ENCODE peak calls at places on chromosome 4, in six cellular contexts. One of them, this sample, is unnamed.

GRCh38 chr4:4985844-4986243 is 33.4 kb downstream of the CYTL1 start:
- DNase-seq in left lung: no peak
- DNase-seq in tibial artery: no peak
- DNase-seq in GM12878: no peak
- DNase-seq in lung: no peak
- DNase-seq in fibroblast of pulmonary artery: no peak
- DNase-seq in this sample: no peak

GRCh38 chr4:20044936-20045335 is 206.8 kb upstream of the SLIT2 start:
- DNase-seq in left lung: no peak
- DNase-seq in tibial artery: no peak
- DNase-seq in GM12878: no peak
- DNase-seq in lung: no peak
- DNase-seq in fibroblast of pulmonary artery: no peak
- DNase-seq in this sample: no peak

GRCh38 chr4:10008208-10009005 is 12.9 kb downstream of the SLC2A9 start:
- DNase-seq in left lung: no peak
- DNase-seq in tibial artery: no peak
- DNase-seq in GM12878: no peak
- DNase-seq in lung: no peak
- DNase-seq in fibroblast of pulmonary artery: peak
- DNase-seq in this sample: peak

GRCh38 chr4:7173821-7174220 is 18.5 kb upstream of the SORCS2 start:
- DNase-seq in left lung: peak
- DNase-seq in tibial artery: no peak
- DNase-seq in GM12878: no peak
- DNase-seq in lung: no peak
- DNase-seq in fibroblast of pulmonary artery: no peak
- DNase-seq in this sample: no peak

GRCh38 chr4:112170451-112170993 is 25.3 kb downstream of the FAM241A start:
- DNase-seq in left lung: no peak
- DNase-seq in tibial artery: no peak
- DNase-seq in GM12878: no peak
- DNase-seq in lung: no peak
- DNase-seq in fibroblast of pulmonary artery: peak
- DNase-seq in this sample: no peak

GRCh38 chr4:71607780-71608673 is 175.9 kb downstream of the GC start:
- DNase-seq in left lung: no peak
- DNase-seq in tibial artery: no peak
- DNase-seq in GM12878: no peak
- DNase-seq in lung: no peak
- DNase-seq in fibroblast of pulmonary artery: peak
- DNase-seq in this sample: peak

GRCh38 chr4:15944895-15945294 is 6.4 kb upstream of the FGFBP1 start:
- DNase-seq in left lung: no peak
- DNase-seq in tibial artery: no peak
- DNase-seq in GM12878: no peak
- DNase-seq in lung: no peak
- DNase-seq in fibroblast of pulmonary artery: no peak
- DNase-seq in this sample: no peak

GRCh38 chr4:4358093-4358840 is 28.6 kb upstream of the NSG1 start:
- DNase-seq in left lung: no peak
- DNase-seq in tibial artery: no peak
- DNase-seq in GM12878: no peak
- DNase-seq in lung: no peak
- DNase-seq in fibroblast of pulmonary artery: no peak
- DNase-seq in this sample: no peak

GRCh38 chr4:186942745-186943606 is 219.3 kb upstream of the FAT1 start:
- DNase-seq in left lung: no peak
- DNase-seq in tibial artery: no peak
- DNase-seq in GM12878: no peak
- DNase-seq in lung: no peak
- DNase-seq in fibroblast of pulmonary artery: peak
- DNase-seq in this sample: no peak

GRCh38 chr4:152778656-152779512 is 646 bp downstream of the TIGD4 start:
- DNase-seq in left lung: no peak
- DNase-seq in tibial artery: no peak
- DNase-seq in GM12878: no peak
- DNase-seq in lung: no peak
- DNase-seq in fibroblast of pulmonary artery: peak
- DNase-seq in this sample: no peak

GRCh38 chr4:153512952-153513500 is 46.9 kb downstream of the TMEM131L start:
- DNase-seq in left lung: no peak
- DNase-seq in tibial artery: no peak
- DNase-seq in GM12878: no peak
- DNase-seq in lung: no peak
- DNase-seq in fibroblast of pulmonary artery: peak
- DNase-seq in this sample: no peak

GRCh38 chr4:152033621-152034020 is 272.8 kb upstream of the GATB start:
- DNase-seq in left lung: no peak
- DNase-seq in tibial artery: no peak
- DNase-seq in GM12878: no peak
- DNase-seq in lung: no peak
- DNase-seq in fibroblast of pulmonary artery: no peak
- DNase-seq in this sample: no peak

DNA sequence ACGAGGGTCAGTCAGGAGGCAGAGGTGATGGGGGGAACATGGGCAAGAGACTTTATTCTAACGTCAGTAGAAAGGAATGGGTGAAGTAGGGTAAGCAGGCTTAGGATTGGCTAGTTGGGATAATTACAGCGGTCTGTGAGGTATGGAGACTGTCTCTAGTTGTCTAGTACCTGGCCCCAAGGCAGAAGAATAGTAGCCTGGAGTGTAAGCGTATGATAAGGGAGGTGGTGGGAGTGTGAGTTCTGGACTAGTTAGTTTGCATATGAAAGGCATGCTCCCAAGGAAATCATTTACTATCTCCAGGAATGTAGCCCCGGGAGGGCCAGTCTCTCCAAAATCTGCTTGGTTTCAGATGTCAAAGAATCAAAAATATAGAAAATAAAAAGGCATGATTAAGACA is 219.6 kb upstream of the ANXA3 start:
- DNase-seq in left lung: no peak
- DNase-seq in tibial artery: no peak
- DNase-seq in GM12878: no peak
- DNase-seq in lung: no peak
- DNase-seq in fibroblast of pulmonary artery: no peak
- DNase-seq in this sample: no peak
- H3K4me3 ChIP-seq in left lung: no peak
- H3K4me3 ChIP-seq in tibial artery: no peak
- H3K4me3 ChIP-seq in GM12878: no peak
- H3K4me3 ChIP-seq in lung: no peak
- H3K4me3 ChIP-seq in fibroblast of pulmonary artery: no peak
- H3K4me3 ChIP-seq in this sample: no peak

GRCh38 chr4:175514174-175514573 is 297.9 kb downstream of the GPM6A start:
- DNase-seq in left lung: no peak
- DNase-seq in tibial artery: no peak
- DNase-seq in GM12878: no peak
- DNase-seq in lung: no peak
- DNase-seq in fibroblast of pulmonary artery: no peak
- DNase-seq in this sample: no peak

GRCh38 chr4:175511861-175512260 is 300.2 kb downstream of the GPM6A start:
- DNase-seq in left lung: no peak
- DNase-seq in tibial artery: no peak
- DNase-seq in GM12878: no peak
- DNase-seq in lung: no peak
- DNase-seq in fibroblast of pulmonary artery: peak
- DNase-seq in this sample: no peak

GRCh38 chr4:175504316-175504715 is 307.7 kb downstream of the GPM6A start:
- DNase-seq in left lung: no peak
- DNase-seq in tibial artery: no peak
- DNase-seq in GM12878: no peak
- DNase-seq in lung: no peak
- DNase-seq in fibroblast of pulmonary artery: peak
- DNase-seq in this sample: no peak

GRCh38 chr4:175509320-175509719 is 302.7 kb downstream of the GPM6A start:
- DNase-seq in left lung: no peak
- DNase-seq in tibial artery: no peak
- DNase-seq in GM12878: no peak
- DNase-seq in lung: no peak
- DNase-seq in fibroblast of pulmonary artery: no peak
- DNase-seq in this sample: no peak
- TF ChIP-seq CTCF in left lung: no peak
- TF ChIP-seq CTCF in tibial artery: no peak
- TF ChIP-seq CTCF in GM12878: peak
- TF ChIP-seq CTCF in lung: no peak
- TF ChIP-seq CTCF in fibroblast of pulmonary artery: peak
- TF ChIP-seq CTCF in this sample: peak

DNA sequence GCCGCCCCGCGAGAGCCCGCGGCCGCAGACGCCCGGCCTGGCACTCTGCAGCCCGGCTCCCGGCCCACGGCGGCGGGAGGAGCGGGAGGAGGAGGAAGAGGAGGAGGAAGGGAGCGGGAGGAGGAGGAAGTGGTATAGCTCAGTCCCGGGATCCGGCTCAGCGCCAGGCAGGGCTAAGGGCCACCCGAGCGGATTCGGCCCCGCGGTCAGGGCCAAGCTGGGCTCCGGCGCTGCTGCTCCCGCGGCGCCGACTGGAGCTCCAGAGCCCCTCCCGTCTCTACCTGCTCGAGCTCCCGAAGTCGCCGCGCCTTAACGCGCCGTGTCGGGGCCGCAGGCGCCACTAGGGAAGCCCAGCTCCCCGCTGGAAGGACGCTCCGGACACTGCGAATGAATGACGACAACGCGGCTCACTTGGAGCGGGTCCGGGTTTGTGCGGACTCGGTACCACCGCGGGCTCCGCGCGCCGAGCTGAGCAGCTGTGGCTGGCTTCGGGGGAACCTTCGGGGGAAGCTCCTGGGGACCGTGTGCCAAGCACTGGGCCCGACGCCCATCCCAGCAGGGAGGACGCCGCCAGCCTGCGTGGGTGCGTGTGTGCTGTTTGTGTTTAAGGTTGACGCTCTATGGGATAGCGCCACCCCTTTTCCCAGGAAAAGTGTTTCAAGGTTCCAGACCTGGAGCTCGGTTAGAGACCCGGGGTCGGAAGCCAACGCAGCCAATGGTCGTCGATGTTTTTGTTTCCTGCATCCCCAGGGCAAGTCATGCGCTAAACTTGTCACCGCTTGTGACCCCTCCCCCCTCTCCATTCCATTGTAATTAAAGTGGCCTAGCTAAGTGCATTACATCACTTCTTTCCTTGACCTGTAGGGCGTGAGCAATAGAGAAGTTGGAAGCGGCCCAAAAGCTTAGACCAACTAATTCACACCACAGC is at the start of gene TBC1D9:
- DNase-seq in left lung: peak
- DNase-seq in tibial artery: peak
- DNase-seq in GM12878: peak
- DNase-seq in lung: peak
- DNase-seq in fibroblast of pulmonary artery: peak
- DNase-seq in this sample: peak
- H3K4me3 ChIP-seq in left lung: peak
- H3K4me3 ChIP-seq in tibial artery: peak
- H3K4me3 ChIP-seq in GM12878: peak
- H3K4me3 ChIP-seq in lung: peak
- H3K4me3 ChIP-seq in fibroblast of pulmonary artery: peak
- H3K4me3 ChIP-seq in this sample: peak

GRCh38 chr4:136476773-136477172 is 1055.5 kb downstream of the PCDH18 start:
- DNase-seq in left lung: no peak
- DNase-seq in tibial artery: no peak
- DNase-seq in GM12878: no peak
- DNase-seq in lung: no peak
- DNase-seq in fibroblast of pulmonary artery: no peak
- DNase-seq in this sample: no peak
- TF ChIP-seq CTCF in left lung: no peak
- TF ChIP-seq CTCF in tibial artery: no peak
- TF ChIP-seq CTCF in GM12878: no peak
- TF ChIP-seq CTCF in lung: no peak
- TF ChIP-seq CTCF in fibroblast of pulmonary artery: no peak
- TF ChIP-seq CTCF in this sample: no peak

GRCh38 chr4:159297088-159297487 is 194.2 kb downstream of the RAPGEF2 start:
- DNase-seq in left lung: no peak
- DNase-seq in tibial artery: no peak
- DNase-seq in GM12878: no peak
- DNase-seq in lung: no peak
- DNase-seq in fibroblast of pulmonary artery: no peak
- DNase-seq in this sample: no peak

GRCh38 chr4:159303435-159303834 is 200.6 kb downstream of the RAPGEF2 start:
- DNase-seq in left lung: no peak
- DNase-seq in tibial artery: no peak
- DNase-seq in GM12878: no peak
- DNase-seq in lung: no peak
- DNase-seq in fibroblast of pulmonary artery: no peak
- DNase-seq in this sample: no peak

GRCh38 chr4:159296061-159296460 is 193.2 kb downstream of the RAPGEF2 start:
- DNase-seq in left lung: no peak
- DNase-seq in tibial artery: no peak
- DNase-seq in GM12878: no peak
- DNase-seq in lung: no peak
- DNase-seq in fibroblast of pulmonary artery: no peak
- DNase-seq in this sample: no peak

DNA sequence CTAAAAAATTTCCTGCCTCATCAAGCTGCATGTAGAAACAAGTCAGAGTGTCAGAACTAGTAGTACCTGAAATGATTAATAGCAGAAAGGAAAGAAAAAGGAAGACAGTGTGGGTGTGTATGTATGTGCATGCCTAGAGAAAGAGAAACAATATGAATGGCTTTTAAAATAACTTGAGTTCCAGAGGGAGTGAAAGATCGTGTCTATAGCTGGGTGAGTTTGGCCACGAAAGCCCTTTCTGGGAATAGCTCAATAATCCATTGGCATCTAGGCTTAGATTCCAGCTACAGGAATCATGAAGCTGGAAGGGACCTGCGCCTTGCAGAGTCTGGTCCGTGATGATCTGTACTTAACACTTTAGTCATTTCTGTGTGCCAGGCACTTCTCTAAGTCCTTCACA is 195.6 kb downstream of the RAPGEF2 start:
- DNase-seq in left lung: no peak
- DNase-seq in tibial artery: no peak
- DNase-seq in GM12878: no peak
- DNase-seq in lung: no peak
- DNase-seq in fibroblast of pulmonary artery: no peak
- DNase-seq in this sample: no peak
- H3K4me3 ChIP-seq in left lung: no peak
- H3K4me3 ChIP-seq in tibial artery: no peak
- H3K4me3 ChIP-seq in GM12878: no peak
- H3K4me3 ChIP-seq in lung: no peak
- H3K4me3 ChIP-seq in fibroblast of pulmonary artery: no peak
- H3K4me3 ChIP-seq in this sample: no peak

This sample was measured in LNCaP clone FGC.